ENCODE peak calls at places on chromosome 12, in eight cellular contexts. W is PC-3, M is heart left ventricle, Z is neuronal stem cell, H is aorta, B is PC-9, G is NT2/D1, V is pancreas. S is an unnamed sample. For H3K9me3, the result is how much of the 10 kb centered on the place peaks cover.

GRCh38 chr12:88957358-88957757 is 377.1 kb upstream of the KITLG start:
- DNase-seq in B (no peak), W (peak), H (no peak), G (no peak), V (no peak), Z (no peak), M (no peak), S (no peak)

GRCh38 chr12:4824415-4824814 is 85.3 kb upstream of the KCNA1 start:
- DNase-seq in W (peak), B (no peak), Z (no peak), G (peak), M (no peak), H (no peak), V (no peak), S (no peak)

GRCh38 chr12:48013287-48013686 is 9.0 kb upstream of the COL2A1 start:
- DNase-seq in Z (no peak), V (peak), B (no peak), W (no peak), H (no peak), M (no peak), G (no peak), S (no peak)

GRCh38 chr12:71772728-71773127 is 18.1 kb downstream of the RAB21 start:
- DNase-seq in W (no peak), V (no peak), M (no peak), H (no peak), G (no peak), B (no peak), Z (no peak), S (no peak)

GRCh38 chr12:66596189-66596588 is 82.7 kb downstream of the GRIP1 start:
- DNase-seq in G (no peak), V (no peak), M (no peak), Z (no peak), H (no peak), W (peak), B (peak), S (no peak)

GRCh38 chr12:128956755-128957154 is 103.5 kb downstream of the GLT1D1 start:
- DNase-seq in H (no peak), W (no peak), Z (no peak), G (no peak), B (no peak), V (no peak), M (no peak), S (no peak)

GRCh38 chr12:9634177-9634803 is 26.6 kb upstream of the KLRB1 start:
- DNase-seq in H (no peak), W (peak), Z (peak), V (no peak), G (peak), M (peak), B (peak), S (no peak)

GRCh38 chr12:56931474-56931978 is 2.7 kb downstream of the SDR9C7 start:
- DNase-seq in G (peak), M (no peak), V (no peak), Z (no peak), W (peak), H (no peak), B (no peak), S (no peak)

GRCh38 chr12:31362115-31362758 is 36.3 kb upstream of the SINHCAF start:
- DNase-seq in B (peak), H (no peak), M (no peak), G (peak), Z (peak), W (no peak), V (no peak), S (no peak)

GRCh38 chr12:48160807-48161206 is 3.5 kb upstream of the ASB8 start:
- DNase-seq in H (no peak), B (no peak), W (no peak), V (no peak), M (no peak), G (no peak), Z (no peak), S (no peak)

GRCh38 chr12:55652352-55652751 is 15.7 kb downstream of the OR10P1 start:
- DNase-seq in W (no peak), B (no peak), G (no peak), H (no peak), Z (no peak), M (no peak), V (no peak), S (no peak)

GRCh38 chr12:53065470-53065869 is 13.7 kb downstream of the SPRYD3 start:
- DNase-seq in V (no peak), H (peak), B (no peak), Z (no peak), M (peak), G (no peak), W (no peak), S (no peak)

GRCh38 chr12:27966870-27967269 is 5.7 kb downstream of the PTHLH start:
- DNase-seq in W (peak), M (no peak), V (no peak), H (no peak), B (peak), G (peak), Z (no peak), S (no peak)

GRCh38 chr12:21118760-21119159 is 12.2 kb upstream of the SLCO1B1 start:
- DNase-seq in M (no peak), G (no peak), V (no peak), B (no peak), Z (no peak), W (no peak), H (no peak), S (no peak)
- H3K9me3 ChIP-seq in M (under half), G (under half), V (under half), B (under half), Z (under half), W (under half), H (under half), S (under half)

DNA sequence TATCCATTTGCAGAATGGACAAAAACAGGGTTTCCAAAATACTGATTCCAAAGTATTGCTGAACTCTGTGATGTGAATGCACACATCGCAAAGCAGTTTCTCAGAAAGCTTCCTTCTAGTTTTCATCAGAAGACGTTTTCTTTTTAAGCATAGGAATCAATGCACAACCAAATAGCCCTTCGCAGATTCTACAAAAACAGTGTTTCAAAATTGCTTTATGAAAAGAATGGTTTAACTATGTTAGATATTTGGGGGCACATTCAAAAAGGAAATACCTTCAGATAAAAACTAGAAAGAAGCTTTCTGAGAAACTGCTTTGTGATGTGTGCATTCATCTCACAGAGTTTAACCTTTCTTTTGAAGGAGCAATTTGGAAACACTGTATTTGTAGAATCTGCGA is 569.7 kb downstream of the ALG10 start:
- DNase-seq in H (no peak), V (no peak), G (no peak), Z (no peak), W (no peak), M (no peak), B (no peak), S (no peak)
- H3K9me3 ChIP-seq in H (under half), V (under half), G (half or more), Z (under half), W (half or more), M (half or more), B (under half), S (under half)

DNA sequence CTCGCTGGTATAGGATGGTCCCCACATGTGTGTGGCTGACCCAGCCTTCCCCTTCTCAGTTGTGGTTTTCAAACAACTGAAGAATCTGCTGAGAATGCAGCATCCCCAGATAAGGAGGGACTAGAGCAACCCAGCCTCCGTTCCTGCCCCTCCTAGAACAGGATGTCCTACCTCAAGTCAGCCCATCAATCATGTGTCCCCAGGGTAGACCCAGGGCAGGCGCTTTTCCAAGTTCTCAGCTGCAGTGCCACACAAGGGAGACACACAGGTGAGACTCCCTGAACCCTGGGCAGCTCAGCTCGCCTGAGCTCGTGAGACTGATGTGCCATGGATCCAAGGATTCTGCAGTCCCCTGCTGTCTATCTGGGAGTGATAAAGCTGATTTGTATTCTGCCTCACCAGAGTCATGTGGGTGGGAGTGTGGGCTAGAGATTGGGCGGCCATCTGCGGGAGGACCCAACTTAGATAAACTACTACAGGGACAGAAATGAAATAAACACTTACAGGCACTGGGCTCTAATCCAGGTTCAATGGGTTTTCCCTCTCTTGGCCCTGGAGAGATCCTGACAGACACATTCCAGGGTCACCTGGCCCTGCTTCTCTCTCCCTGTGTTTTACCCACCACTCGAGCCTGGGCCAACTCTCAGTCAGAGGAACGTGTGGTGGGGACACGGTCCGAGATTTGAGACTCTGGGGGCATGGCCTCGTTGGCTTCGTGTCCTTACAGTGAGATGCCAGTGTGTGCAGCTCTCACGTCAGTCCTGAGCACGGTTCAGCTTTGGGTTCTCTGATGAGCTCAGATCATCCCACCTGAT is 303.5 kb upstream of the SFSWAP start:
- DNase-seq in B (no peak), V (no peak), Z (no peak), W (no peak), H (no peak), G (no peak), M (no peak), S (no peak)
- H3K9me3 ChIP-seq in B (under half), V (under half), Z (under half), W (under half), H (under half), G (under half), M (under half), S (under half)

DNA sequence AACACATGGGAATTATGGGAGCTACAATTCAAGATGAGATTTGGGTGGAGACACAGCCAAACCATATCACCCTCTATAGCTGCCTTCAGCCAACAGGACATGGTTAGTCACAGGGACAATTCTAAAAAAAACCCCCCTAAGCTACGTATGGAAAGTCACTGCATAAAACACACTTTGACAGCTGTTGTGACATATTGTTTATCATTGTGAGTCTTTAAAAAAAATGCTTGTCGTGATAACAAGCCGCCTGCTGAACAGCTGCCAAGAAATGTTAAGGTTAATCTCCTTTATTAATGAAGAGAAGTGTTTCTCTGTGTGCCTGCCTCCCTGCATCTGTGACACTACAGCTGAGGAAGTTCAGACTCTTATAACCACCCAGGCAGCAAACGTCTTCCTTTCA is 1459.7 kb upstream of the TMEM132C start:
- DNase-seq in B (no peak), W (no peak), H (no peak), V (no peak), Z (no peak), G (no peak), M (no peak), S (no peak)
- H3K9me3 ChIP-seq in B (under half), W (under half), H (under half), V (under half), Z (under half), G (under half), M (under half), S (under half)

GRCh38 chr12:34203866-34204620 is 181.7 kb downstream of the ALG10 start:
- DNase-seq in Z (no peak), G (no peak), W (no peak), M (no peak), B (no peak), H (no peak), V (no peak), S (no peak)

GRCh38 chr12:34204830-34205285 is 182.6 kb downstream of the ALG10 start:
- DNase-seq in W (no peak), B (no peak), V (no peak), M (peak), G (no peak), H (no peak), Z (no peak), S (no peak)

GRCh38 chr12:34207858-34208257 is 185.6 kb downstream of the ALG10 start:
- DNase-seq in V (no peak), B (no peak), H (no peak), Z (no peak), M (no peak), G (no peak), W (no peak), S (no peak)

GRCh38 chr12:34206061-34206785 is 183.9 kb downstream of the ALG10 start:
- DNase-seq in M (no peak), B (no peak), G (no peak), W (no peak), Z (no peak), H (no peak), V (no peak), S (no peak)

DNA sequence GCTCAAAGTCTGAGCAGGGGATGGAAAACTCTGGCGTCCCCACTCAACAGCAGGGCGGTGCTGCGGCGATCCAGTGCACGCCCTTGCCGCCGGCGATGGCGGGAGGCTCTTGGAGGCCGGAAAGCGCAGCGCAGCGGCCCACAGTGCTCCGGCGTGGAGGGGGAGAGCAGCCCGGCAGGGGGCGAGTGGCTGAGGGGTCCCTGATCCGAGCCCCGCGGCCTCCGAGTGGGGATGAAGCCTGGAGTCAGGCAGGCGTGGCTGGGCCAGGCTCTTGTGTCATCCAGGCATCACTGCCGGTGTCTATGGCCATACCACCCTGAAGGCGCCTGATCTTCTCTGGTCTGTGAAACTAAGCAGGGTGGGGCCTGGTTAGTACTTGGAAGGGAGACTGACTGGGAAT is 183.1 kb downstream of the ALG10 start:
- DNase-seq in V (no peak), H (no peak), Z (no peak), W (no peak), M (no peak), G (no peak), B (no peak), S (no peak)
- H3K9me3 ChIP-seq in V (under half), H (under half), Z (half or more), W (under half), M (under half), G (under half), B (under half), S (under half)

GRCh38 chr12:96401061-96401871 is 1.0 kb upstream of the CDK17 start:
- DNase-seq in G (no peak), V (no peak), Z (no peak), B (peak), M (peak), H (no peak), W (peak), S (no peak)

GRCh38 chr12:96400631-96401060 is 407 bp upstream of the CDK17 start:
- DNase-seq in B (no peak), W (peak), Z (no peak), H (no peak), M (no peak), V (no peak), G (no peak), S (no peak)

GRCh38 chr12:96404683-96405082 is 4.4 kb upstream of the CDK17 start:
- DNase-seq in H (no peak), G (no peak), Z (no peak), V (no peak), M (no peak), B (no peak), W (no peak), S (no peak)

GRCh38 chr12:96402061-96402460 is 1.8 kb upstream of the CDK17 start:
- DNase-seq in B (no peak), Z (no peak), G (no peak), V (no peak), M (no peak), W (no peak), H (no peak), S (no peak)

DNA sequence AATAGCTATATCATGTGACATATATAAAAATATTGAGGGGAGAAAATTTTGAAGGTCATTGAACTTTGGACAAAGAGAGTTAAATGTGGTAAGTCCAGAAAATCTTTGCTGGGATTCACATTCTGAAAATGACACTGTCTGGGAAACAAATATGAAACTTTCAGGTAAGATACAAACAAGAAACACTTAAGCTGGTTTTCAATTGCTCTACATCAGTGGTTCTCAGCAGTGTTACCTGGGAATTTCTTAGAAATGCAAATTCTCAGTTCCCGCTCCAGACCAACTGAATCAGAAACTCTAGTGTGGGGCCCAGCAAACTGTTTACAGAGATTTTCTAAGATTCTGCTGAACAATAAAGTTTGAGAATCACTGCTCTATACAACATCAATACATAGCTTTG is 3.6 kb upstream of the CDK17 start:
- DNase-seq in H (no peak), B (no peak), V (no peak), M (no peak), G (no peak), W (no peak), Z (no peak), S (no peak)
- H3K9me3 ChIP-seq in H (under half), B (under half), V (under half), M (under half), G (under half), W (under half), Z (under half), S (under half)